ENCODE peak calls at places on chromosome 20, in four cellular contexts. F is HCT116, D is PC-3, O is GM12864. U is an unnamed sample.

GRCh38 chr20:35616465-35617396 is 1.1 kb downstream of the SPAG4 start:
- DNase-seq in F (peak), D (peak), O (peak), U (peak)

GRCh38 chr20:31945790-31946189 is 6.1 kb downstream of the PDRG1 start:
- DNase-seq in F (no peak), D (no peak), O (no peak), U (no peak)

GRCh38 chr20:61571221-61571620 is 319.2 kb downstream of the CDH4 start:
- DNase-seq in F (no peak), D (no peak), O (no peak), U (no peak)

GRCh38 chr20:15555913-15556312 is 1017.3 kb downstream of the KIF16B start:
- DNase-seq in F (no peak), D (no peak), O (no peak), U (no peak)

GRCh38 chr20:23242556-23243180 is 107.9 kb upstream of the NXT1 start:
- DNase-seq in F (no peak), D (no peak), O (no peak), U (no peak)

GRCh38 chr20:18527836-18528235 is 20.1 kb downstream of the SEC23B start:
- DNase-seq in F (no peak), D (peak), O (no peak), U (no peak)

GRCh38 chr20:57941121-57941522 is 231.3 kb upstream of the PMEPA1 start:
- DNase-seq in F (no peak), D (peak), O (no peak), U (peak)

GRCh38 chr20:1509237-1509636 is 18.0 kb upstream of the SIRPB2 start:
- DNase-seq in F (peak), D (peak), O (no peak), U (peak)

GRCh38 chr20:48682529-48683385 is 145.0 kb downstream of the PREX1 start:
- DNase-seq in F (no peak), D (no peak), O (no peak), U (no peak)

GRCh38 chr20:58755751-58756524 is 63.3 kb downstream of the NPEPL1 start:
- DNase-seq in F (no peak), D (no peak), O (no peak), U (no peak)

GRCh38 chr20:905999-906520 is 10.1 kb downstream of the ANGPT4 start:
- DNase-seq in F (no peak), D (no peak), O (no peak), U (no peak)

DNA sequence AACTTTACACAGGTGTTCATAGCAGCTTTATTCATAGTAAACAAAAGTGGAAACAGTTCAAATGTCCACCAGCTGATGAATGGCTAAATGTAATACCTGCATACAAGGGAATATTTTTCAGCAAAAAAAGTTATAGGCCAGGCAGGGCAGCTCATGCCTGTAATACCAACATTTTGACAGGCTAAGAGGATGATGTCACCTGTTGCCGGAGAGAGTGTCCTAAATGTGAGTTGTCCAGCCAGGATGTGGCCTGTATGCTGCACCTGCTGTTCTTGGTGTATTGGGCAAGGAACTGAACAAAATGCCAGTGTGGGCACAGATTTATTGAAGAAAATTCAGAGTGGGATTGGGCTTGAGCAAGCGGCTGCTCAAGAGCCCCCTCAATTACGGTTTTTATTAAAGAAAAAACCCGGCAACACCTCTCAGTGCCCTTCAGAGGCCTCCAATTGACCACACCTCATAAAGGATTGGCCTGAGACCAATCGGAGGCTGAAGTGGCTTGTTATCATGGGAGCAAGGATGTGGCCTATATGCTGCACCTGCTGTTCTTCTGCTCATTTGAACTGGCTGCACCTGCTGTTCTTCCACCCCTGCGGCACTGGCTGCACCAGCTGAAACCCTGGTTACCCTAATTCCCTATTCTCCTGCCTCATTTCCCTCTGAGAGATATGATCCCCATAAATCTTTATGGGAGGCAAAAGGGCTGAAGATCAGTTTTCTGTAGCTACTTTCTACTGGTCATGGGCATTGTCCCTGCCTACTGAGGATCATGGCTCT is 164.3 kb upstream of the PROKR2 start:
- DNase-seq in F (no peak), D (peak), O (no peak), U (no peak)
- TF ChIP-seq CTCF in F (no peak), D (no peak), O (no peak), U (no peak)

DNA sequence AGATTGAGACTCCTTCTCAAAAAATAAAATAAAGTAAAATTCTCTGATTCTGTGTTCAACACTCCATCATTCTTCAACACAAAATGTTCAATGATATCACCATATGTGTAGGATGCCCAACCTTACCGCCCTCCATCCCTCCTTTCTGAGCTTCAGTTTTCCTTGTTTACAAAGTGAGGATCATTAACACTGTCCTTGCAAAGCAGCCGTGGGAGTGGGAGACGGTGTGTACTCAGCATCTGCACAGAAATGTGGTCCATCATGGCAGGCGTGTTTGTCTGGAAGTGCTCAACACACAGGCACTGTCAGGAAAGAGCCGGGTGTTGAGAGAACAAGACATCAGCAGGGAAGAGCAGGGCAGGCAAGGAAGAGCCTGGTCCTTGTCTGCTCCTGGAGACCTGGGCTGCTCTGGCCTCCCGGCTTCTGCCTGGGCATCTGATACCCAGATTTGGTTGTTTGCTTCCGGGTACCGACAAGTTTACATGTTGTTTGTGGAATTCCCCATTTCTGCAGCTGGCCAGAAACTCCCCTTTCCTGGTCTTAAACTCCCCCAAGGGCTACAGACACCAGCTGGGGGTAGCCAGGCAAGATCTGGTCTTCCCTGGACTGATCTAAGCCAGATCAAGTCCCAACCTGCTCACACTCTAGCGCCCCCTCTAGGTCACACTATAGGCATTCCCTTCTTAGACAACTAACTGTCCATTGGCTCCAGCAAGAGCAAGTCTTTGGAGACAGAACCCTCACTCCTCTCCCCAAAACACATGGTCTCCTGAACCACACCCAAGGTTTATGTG is 26.7 kb upstream of the TTPAL start:
- DNase-seq in F (peak), D (peak), O (peak), U (no peak)
- TF ChIP-seq CTCF in F (peak), D (peak), O (peak), U (no peak)

GRCh38 chr20:4233520-4233919 is 218.2 kb upstream of the RNF24 start:
- DNase-seq in F (no peak), D (no peak), O (no peak), U (no peak)
- TF ChIP-seq CTCF in F (peak), D (peak), O (peak), U (peak)

DNA sequence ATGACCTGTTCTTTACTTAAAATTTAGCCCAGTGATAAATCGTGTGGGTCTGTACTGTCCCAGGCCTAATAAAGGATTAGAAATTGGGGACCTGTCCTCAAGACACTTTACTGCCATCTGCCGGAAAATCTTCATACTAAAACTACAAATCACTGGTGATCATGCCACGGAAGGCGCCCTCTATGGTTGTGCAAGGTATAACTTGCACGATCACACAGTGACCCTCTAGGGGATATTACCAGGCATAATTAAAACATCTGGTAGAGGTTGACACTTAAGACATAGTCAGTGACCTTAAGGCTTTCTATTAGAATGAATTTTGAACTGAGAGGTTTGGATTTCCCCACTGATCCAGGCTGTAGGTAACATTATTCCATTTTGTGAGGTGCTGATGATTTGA is 172.6 kb downstream of the BMP2 start:
- DNase-seq in F (no peak), D (peak), O (no peak), U (peak)
- TF ChIP-seq CTCF in F (peak), D (peak), O (peak), U (peak)